ENCODE peak calls at places on chromosomes 13 and 19, in six cellular contexts. J, U, R, D, O and V are unnamed samples.

GRCh38 chr19:14561832-14562351 is 10.0 kb downstream of the NDUFB7 start:
- DNase-seq in J (peak; percentile 19), U (peak; percentile 48), R (no peak), D (peak; percentile 86), O (peak; percentile 78), V (no peak)

GRCh38 chr13:108427355-108427754 is 157.8 kb downstream of the TNFSF13B start:
- DNase-seq in J (no peak), U (no peak), R (no peak), D (no peak), O (no peak), V (no peak)

GRCh38 chr13:113209336-113209879 is at the start of gene CUL4A:
- DNase-seq in J (peak; percentile 60), U (peak; percentile 90), R (peak; percentile 94), D (peak; percentile 79), O (peak; percentile 92), V (peak; percentile 55)

GRCh38 chr13:30572859-30573275 is 44.9 kb upstream of the USPL1 start:
- DNase-seq in J (peak; percentile 57), U (peak; percentile 18), R (no peak), D (no peak), O (no peak), V (peak; percentile 59)

GRCh38 chr13:33138441-33138840 is 122.2 kb downstream of the KL start:
- DNase-seq in J (no peak), U (no peak), R (no peak), D (peak; percentile 46), O (no peak), V (no peak)

GRCh38 chr19:35901854-35902661 is at the start of gene HCST:
- DNase-seq in J (peak; percentile 22), U (no peak), R (peak; percentile 21), D (no peak), O (no peak), V (peak; percentile 65)

GRCh38 chr13:41603917-41604316 is 146.6 kb downstream of the RGCC start:
- DNase-seq in J (peak; percentile 78), U (no peak), R (no peak), D (peak; percentile 86), O (no peak), V (no peak)

GRCh38 chr19:29680937-29681336 is 15.7 kb downstream of the PLEKHF1 start:
- DNase-seq in J (no peak), U (no peak), R (no peak), D (no peak), O (no peak), V (no peak)

GRCh38 chr19:28332351-28332750 is 880.6 kb downstream of the UQCRFS1 start:
- DNase-seq in J (no peak), U (no peak), R (no peak), D (no peak), O (no peak), V (no peak)

GRCh38 chr19:36573948-36574726 is 1.0 kb upstream of the ZNF529 start:
- DNase-seq in J (peak; percentile 35), U (peak; percentile 0), R (no peak), D (no peak), O (no peak), V (no peak)

GRCh38 chr13:59425211-59425721 is 738.5 kb downstream of the DIAPH3 start:
- DNase-seq in J (peak; percentile 84), U (no peak), R (no peak), D (no peak), O (no peak), V (no peak)

GRCh38 chr13:51000058-51000457 is 90.5 kb downstream of the RNASEH2B start:
- DNase-seq in J (no peak), U (peak; percentile 47), R (no peak), D (no peak), O (no peak), V (no peak)

GRCh38 chr19:35665157-35665556 is 1.2 kb upstream of the UPK1A start:
- DNase-seq in J (no peak), U (no peak), R (peak; percentile 61), D (no peak), O (no peak), V (no peak)

GRCh38 chr19:2771786-2772674 is 11.0 kb downstream of the SGTA start:
- DNase-seq in J (no peak), U (no peak), R (no peak), D (peak; percentile 74), O (no peak), V (no peak)

GRCh38 chr13:101941095-101941777 is 460.6 kb downstream of the FGF14 start:
- DNase-seq in J (peak; percentile 2), U (peak; percentile 2), R (no peak), D (no peak), O (no peak), V (no peak)

DNA sequence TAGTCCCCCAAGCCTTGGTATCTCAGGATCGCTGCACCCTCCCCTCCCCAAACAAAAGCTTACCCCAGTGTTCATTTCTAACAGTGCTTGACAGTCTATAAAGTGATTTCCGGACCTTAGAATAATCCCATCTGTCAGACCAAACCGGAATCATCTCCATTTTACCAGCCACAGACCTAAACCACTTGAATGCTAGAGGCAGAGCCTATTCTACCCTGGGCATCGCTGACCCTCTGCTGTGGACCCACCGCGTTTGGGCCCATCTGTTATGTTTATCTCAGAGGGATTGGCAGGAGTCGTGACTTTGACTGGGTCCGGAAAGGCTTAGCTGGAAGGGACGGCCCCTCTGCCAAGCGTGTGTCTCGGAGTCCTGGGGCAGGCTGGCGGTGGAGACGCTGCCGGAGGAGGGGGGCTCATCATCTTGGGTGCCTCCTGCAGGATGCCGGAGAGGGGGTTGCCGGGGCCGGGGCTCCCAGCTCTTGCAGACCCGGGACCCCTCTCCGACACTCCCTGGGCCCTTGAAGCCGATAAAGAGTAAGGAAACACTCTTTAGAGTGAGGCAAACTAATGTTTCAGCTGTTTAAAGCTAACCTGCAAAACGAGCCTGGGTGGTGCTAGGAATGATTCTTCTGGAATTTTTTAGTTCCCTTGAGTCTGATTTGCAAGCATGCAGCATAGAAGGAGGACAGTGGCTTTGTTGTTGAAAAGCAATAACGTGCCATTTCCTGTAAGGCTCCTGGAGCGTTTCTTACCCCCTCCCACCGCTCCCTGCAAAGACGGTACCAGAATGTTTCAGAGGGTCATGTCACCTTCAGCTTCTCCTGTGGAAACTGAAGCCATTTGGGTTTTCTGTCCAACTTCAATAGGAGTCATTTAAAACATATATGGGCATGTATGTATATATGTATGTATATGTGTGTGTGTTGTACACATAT is 1.3 kb downstream of the SLC25A42 start:
- DNase-seq in J (no peak), U (peak; percentile 28), R (no peak), D (no peak), O (peak; percentile 61), V (peak; percentile 53)
- H3K4me1 ChIP-seq in J (peaks cover 13% of the 10 kb centered on the region), U (peaks cover 19% of the 10 kb centered on the region), R (peaks cover 12% of the 10 kb centered on the region), D (peaks cover 78% of the 10 kb centered on the region), O (peaks cover 3% of the 10 kb centered on the region), V (peaks cover 20% of the 10 kb centered on the region)

GRCh38 chr19:5956323-5956722 is 21.6 kb downstream of the RANBP3 start:
- DNase-seq in J (no peak), U (no peak), R (no peak), D (no peak), O (no peak), V (no peak)

GRCh38 chr19:5957132-5957531 is 20.8 kb downstream of the RANBP3 start:
- DNase-seq in J (peak; percentile 62), U (no peak), R (no peak), D (no peak), O (no peak), V (no peak)

GRCh38 chr19:5955638-5955935 is 22.4 kb downstream of the RANBP3 start:
- DNase-seq in J (peak; percentile 47), U (no peak), R (no peak), D (no peak), O (no peak), V (no peak)

GRCh38 chr19:5958074-5958850 is 19.7 kb downstream of the RANBP3 start:
- DNase-seq in J (no peak), U (no peak), R (no peak), D (no peak), O (no peak), V (no peak)

DNA sequence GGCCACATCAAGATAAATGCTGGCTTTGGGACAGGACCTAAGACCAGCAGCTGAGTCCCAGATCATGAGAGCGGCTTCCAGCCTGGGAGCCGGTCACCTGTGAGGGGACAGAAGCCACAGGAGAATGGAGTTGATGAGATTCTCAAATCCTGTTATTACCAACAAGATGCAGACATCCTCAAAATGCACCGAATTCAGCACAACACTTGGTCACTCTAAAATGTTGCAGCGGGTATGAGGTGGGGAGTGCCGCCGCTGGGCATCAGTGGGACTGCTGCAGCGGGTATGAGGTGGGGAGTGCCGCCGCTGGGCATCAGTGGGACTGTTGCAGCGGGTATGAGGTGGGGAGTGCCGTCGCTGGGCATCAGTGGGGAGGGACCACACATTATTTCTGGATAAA is 21.2 kb downstream of the RANBP3 start:
- DNase-seq in J (no peak), U (no peak), R (no peak), D (no peak), O (no peak), V (no peak)
- H3K4me1 ChIP-seq in J (peaks cover 57% of the 10 kb centered on the region), U (peaks cover 92% of the 10 kb centered on the region), R (peaks cover 54% of the 10 kb centered on the region), D (peaks cover 71% of the 10 kb centered on the region), O (peaks cover 84% of the 10 kb centered on the region), V (peaks cover 73% of the 10 kb centered on the region)

GRCh38 chr13:40148103-40148502 is 492.6 kb downstream of the COG6 start:
- DNase-seq in J (no peak), U (no peak), R (no peak), D (no peak), O (no peak), V (peak; percentile 52)

GRCh38 chr13:40146063-40146462 is 490.6 kb downstream of the COG6 start:
- DNase-seq in J (no peak), U (no peak), R (no peak), D (no peak), O (no peak), V (no peak)

GRCh38 chr13:40143559-40143958 is 488.1 kb downstream of the COG6 start:
- DNase-seq in J (no peak), U (no peak), R (no peak), D (no peak), O (no peak), V (no peak)

GRCh38 chr13:40146586-40147240 is 491.3 kb downstream of the COG6 start:
- DNase-seq in J (no peak), U (no peak), R (no peak), D (no peak), O (no peak), V (peak; percentile 25)

DNA sequence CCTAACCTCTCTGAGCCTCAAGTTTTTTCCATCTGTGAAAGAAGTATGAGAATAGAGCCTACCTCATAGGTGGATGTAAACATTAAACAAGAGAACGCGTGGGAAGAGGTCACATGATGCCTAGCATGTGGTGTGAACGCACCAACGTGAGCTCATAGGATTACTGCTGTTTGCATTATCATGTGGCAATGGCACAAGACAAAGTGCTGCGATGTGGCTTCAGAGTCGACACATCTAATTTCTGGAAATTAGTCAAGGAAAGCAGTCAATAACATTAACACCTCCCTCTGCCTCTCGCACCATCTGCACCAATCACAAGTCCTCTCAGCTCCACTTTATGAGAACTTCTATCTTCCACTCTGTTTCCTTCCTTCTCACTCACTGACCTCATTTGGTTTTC is 489.7 kb downstream of the COG6 start:
- DNase-seq in J (no peak), U (no peak), R (no peak), D (no peak), O (no peak), V (peak; percentile 32)
- H3K4me1 ChIP-seq in J (no peaks in the 10 kb centered on the region), U (no peaks in the 10 kb centered on the region), R (no peaks in the 10 kb centered on the region), D (peaks cover 11% of the 10 kb centered on the region), O (peaks cover 3% of the 10 kb centered on the region), V (peaks cover 22% of the 10 kb centered on the region)

GRCh38 chr13:48235100-48235813 is 2.3 kb downstream of the ITM2B start:
- DNase-seq in J (peak; percentile 25), U (peak; percentile 52), R (no peak), D (peak; percentile 56), O (no peak), V (no peak)
- H3K4me1 ChIP-seq in J (peaks cover 8% of the 10 kb centered on the region), U (peaks cover 29% of the 10 kb centered on the region), R (peaks cover 31% of the 10 kb centered on the region), D (peaks cover 49% of the 10 kb centered on the region), O (peaks cover 32% of the 10 kb centered on the region), V (peaks cover 48% of the 10 kb centered on the region)

GRCh38 chr19:1615156-1615765 is 10.0 kb upstream of the UQCR11 start:
- DNase-seq in J (no peak), U (no peak), R (peak; percentile 51), D (no peak), O (peak; percentile 34), V (no peak)
- H3K4me1 ChIP-seq in J (no peaks in the 10 kb centered on the region), U (no peaks in the 10 kb centered on the region), R (no peaks in the 10 kb centered on the region), D (no peaks in the 10 kb centered on the region), O (no peaks in the 10 kb centered on the region), V (peaks cover 3% of the 10 kb centered on the region)